ENCODE peak calls at places on chromosomes 7 and 10, in seven cellular contexts. I is substantia nigra, A is fibroblast of pulmonary artery, F is smooth muscle cell of the brain vasculature, C is occipital lobe, V is A549, U is HFFc6. T is an unnamed sample.

GRCh38 chr10:1544209-1544673 is 193.1 kb downstream of the ADARB2 start:
- DNase-seq in U (no peak), V (no peak), F (no peak), I (no peak), C (no peak), A (no peak), T (no peak)

GRCh38 chr7:111400088-111400487 is 162.2 kb downstream of the IMMP2L start:
- DNase-seq in A (no peak), F (no peak), U (no peak), V (no peak), C (no peak), I (no peak), T (no peak)

GRCh38 chr7:75985518-75986146 is 8.8 kb downstream of the TMEM120A start:
- DNase-seq in F (no peak), U (no peak), I (no peak), C (no peak), V (no peak), A (no peak), T (no peak)

GRCh38 chr7:10257438-10257837 is 716.2 kb upstream of the PHF14 start:
- DNase-seq in U (no peak), I (no peak), A (no peak), C (no peak), V (no peak), F (no peak), T (no peak)

GRCh38 chr7:120925392-120925791 is 25.2 kb upstream of the ING3 start:
- DNase-seq in V (no peak), C (no peak), U (no peak), I (no peak), A (no peak), F (no peak), T (no peak)

GRCh38 chr7:102279537-102280400 is 6.9 kb upstream of the SH2B2 start:
- DNase-seq in I (no peak), V (peak; percentile 60), U (peak; percentile 22), A (peak; percentile 62), C (peak; percentile 19), F (no peak), T (no peak)

GRCh38 chr10:126014309-126014708 is 117.9 kb downstream of the FANK1 start:
- DNase-seq in U (peak; percentile 33), C (no peak), I (no peak), V (no peak), A (peak; percentile 23), F (peak; percentile 56), T (no peak)

GRCh38 chr7:26686448-26686981 is 177.9 kb downstream of the SKAP2 start:
- DNase-seq in C (no peak), V (no peak), F (no peak), I (no peak), A (peak; percentile 60), U (peak; percentile 25), T (no peak)

GRCh38 chr7:50552139-50552538 is 13.1 kb downstream of the DDC start:
- DNase-seq in C (no peak), I (no peak), U (no peak), F (no peak), A (no peak), V (no peak), T (no peak)

GRCh38 chr7:45146531-45147379 is 10.8 kb upstream of the RAMP3 start:
- DNase-seq in A (no peak), I (no peak), F (no peak), C (no peak), V (no peak), U (no peak), T (no peak)

GRCh38 chr7:45973725-45974532 is 52.9 kb upstream of the IGFBP3 start:
- DNase-seq in I (peak; percentile 63), V (no peak), F (no peak), U (no peak), C (peak; percentile 59), A (peak; percentile 64), T (peak; percentile 47)

GRCh38 chr7:80785961-80786360 is 132.9 kb downstream of the SEMA3C start:
- DNase-seq in A (no peak), C (no peak), F (no peak), I (no peak), U (no peak), V (no peak), T (no peak)

GRCh38 chr10:106435081-106435480 is 729.4 kb downstream of the SORCS1 start:
- DNase-seq in I (no peak), V (no peak), U (no peak), A (no peak), C (no peak), F (no peak), T (no peak)

GRCh38 chr7:36820527-36821170 is 96.4 kb upstream of the AOAH start:
- DNase-seq in I (no peak), F (no peak), A (peak; percentile 79), U (no peak), C (no peak), V (no peak), T (no peak)

GRCh38 chr10:71661060-71661622 is 58.4 kb downstream of the C10orf105 start:
- DNase-seq in F (no peak), I (no peak), C (no peak), A (no peak), U (no peak), V (no peak), T (no peak)

GRCh38 chr10:102280397-102281015 is 35.2 kb downstream of the GBF1 start:
- DNase-seq in A (peak; percentile 70), V (no peak), C (peak; percentile 11), F (no peak), I (no peak), U (no peak), T (peak; percentile 5)

GRCh38 chr7:41507686-41508268 is 195.1 kb downstream of the INHBA start:
- DNase-seq in C (no peak), A (no peak), F (no peak), U (no peak), I (no peak), V (no peak), T (no peak)

GRCh38 chr7:84948632-84949031 is 238.2 kb downstream of the SEMA3D start:
- DNase-seq in V (no peak), I (no peak), C (no peak), U (no peak), F (no peak), A (no peak), T (no peak)

GRCh38 chr10:69348824-69349541 is 67.7 kb downstream of the TACR2 start:
- DNase-seq in V (peak; percentile 54), A (peak; percentile 94), I (no peak), F (no peak), C (no peak), U (peak; percentile 94), T (no peak)

GRCh38 chr10:29998142-29998808 is 61.1 kb downstream of the JCAD start:
- DNase-seq in U (peak; percentile 68), A (peak; percentile 90), F (peak; percentile 80), C (peak; percentile 58), V (peak; percentile 85), I (no peak), T (peak; percentile 41)

GRCh38 chr7:150877545-150877944 is 25.2 kb downstream of the AOC1 start:
- DNase-seq in C (no peak), A (no peak), V (no peak), U (no peak), F (no peak), I (no peak), T (no peak)

GRCh38 chr7:142881586-142882337 is 3.8 kb downstream of the TRPV6 start:
- DNase-seq in A (no peak), I (no peak), V (no peak), C (no peak), U (no peak), F (no peak), T (no peak)

GRCh38 chr10:43045246-43045621 is 31.6 kb upstream of the RET start:
- DNase-seq in A (no peak), I (no peak), C (no peak), F (no peak), V (no peak), U (no peak), T (no peak)